ENCODE peak calls at places on chromosomes 4 and X, in eight cellular contexts. L is choroid plexus epithelial cell, A is fibroblast of mammary gland, U is neural progenitor cell, D is lower lobe of right lung, H is endothelial cell, P is SK-N-SH, T is tibial artery. J is an unnamed sample.

GRCh38 chrX:40383360-40383759 is 197.4 kb upstream of the ATP6AP2 start:
- DNase-seq in T (no peak), D (no peak), U (no peak), H (no peak), A (no peak), P (no peak), L (no peak), J (no peak)

GRCh38 chr4:17667653-17668201 is 53.3 kb downstream of the MED28 start:
- DNase-seq in D (no peak), L (no peak), P (no peak), U (no peak), T (no peak), H (no peak), A (no peak), J (no peak)

GRCh38 chrX:118847676-118848075 is 24.1 kb downstream of the ZCCHC12 start:
- DNase-seq in L (peak; percentile 62), D (no peak), H (peak; percentile 33), P (peak; percentile 61), A (peak; percentile 53), T (no peak), U (peak; percentile 69), J (no peak)

GRCh38 chr4:81913427-81913878 is 441.7 kb upstream of the RASGEF1B start:
- DNase-seq in T (no peak), A (peak; percentile 41), H (peak; percentile 66), D (peak; percentile 52), U (peak; percentile 89), L (peak; percentile 21), P (peak; percentile 46), J (no peak)

GRCh38 chrX:40061871-40062524 is 35.8 kb downstream of the BCOR start:
- DNase-seq in U (no peak), H (no peak), A (no peak), D (no peak), P (no peak), L (no peak), T (no peak), J (no peak)

GRCh38 chr4:155025762-155026457 is 182.5 kb upstream of the NPY2R start:
- DNase-seq in H (peak; percentile 71), D (peak; percentile 47), L (peak; percentile 52), A (peak; percentile 25), P (no peak), U (peak; percentile 86), T (no peak), J (no peak)

GRCh38 chr4:126004936-126005335 is 690.2 kb downstream of the FAT4 start:
- DNase-seq in A (peak; percentile 29), H (no peak), U (peak; percentile 3), P (no peak), T (no peak), D (no peak), L (peak; percentile 57), J (no peak)

GRCh38 chrX:29382811-29383210 is 795.6 kb downstream of the IL1RAPL1 start:
- DNase-seq in A (no peak), U (no peak), H (no peak), P (no peak), T (no peak), L (no peak), D (no peak), J (no peak)

GRCh38 chr4:166044871-166045270 is 171.8 kb downstream of the TLL1 start:
- DNase-seq in A (no peak), P (no peak), H (no peak), L (no peak), U (no peak), T (no peak), D (no peak), J (no peak)

GRCh38 chr4:82360298-82361177 is 13.3 kb downstream of the HNRNPD start:
- DNase-seq in D (no peak), P (peak; percentile 30), H (peak; percentile 17), U (peak; percentile 67), L (peak; percentile 51), T (no peak), A (peak; percentile 39), J (no peak)

GRCh38 chrX:97089116-97089515 is 205.4 kb downstream of the RPA4 start:
- DNase-seq in P (no peak), H (no peak), A (no peak), D (no peak), U (no peak), L (no peak), T (no peak), J (no peak)

GRCh38 chr4:99759346-99759984 is 57.2 kb upstream of the DAPP1 start:
- DNase-seq in A (no peak), P (no peak), D (no peak), H (no peak), T (no peak), L (no peak), U (no peak), J (no peak)

GRCh38 chr4:61924131-61924530 is 724.0 kb downstream of the ADGRL3 start:
- DNase-seq in P (no peak), H (no peak), D (no peak), T (no peak), U (no peak), L (peak; percentile 5), A (no peak), J (no peak)

GRCh38 chr4:76867377-76867776 is 30.6 kb downstream of the SOWAHB start:
- DNase-seq in P (no peak), H (no peak), U (no peak), T (no peak), D (no peak), A (no peak), L (no peak), J (no peak)

GRCh38 chr4:138945840-138946239 is 69.7 kb upstream of the NOCT start:
- DNase-seq in T (no peak), H (no peak), P (no peak), D (no peak), L (no peak), U (no peak), A (no peak), J (no peak)

GRCh38 chrX:101409043-101409442 is 1.0 kb downstream of the HNRNPH2 start:
- DNase-seq in U (no peak), D (no peak), P (no peak), A (no peak), T (no peak), L (no peak), H (no peak), J (no peak)

GRCh38 chr4:174256277-174256713 is 27.2 kb downstream of the FBXO8 start:
- DNase-seq in L (peak; percentile 65), H (no peak), U (no peak), D (no peak), T (no peak), A (peak; percentile 68), P (no peak), J (no peak)

GRCh38 chr4:186472948-186473347 is 82.4 kb downstream of the MTNR1A start:
- DNase-seq in T (no peak), A (peak; percentile 57), U (peak; percentile 39), H (no peak), L (peak; percentile 59), P (peak; percentile 30), D (no peak), J (no peak)

GRCh38 chrX:106780664-106781377 is 21.7 kb upstream of the TBC1D8B start:
- DNase-seq in P (no peak), H (no peak), L (no peak), T (no peak), A (no peak), U (peak; percentile 11), D (no peak), J (no peak)

GRCh38 chrX:153924149-153924861 is 1.8 kb downstream of the ARHGAP4 start:
- DNase-seq in T (peak; percentile 39), U (peak; percentile 57), L (peak; percentile 45), D (no peak), A (peak; percentile 33), P (no peak), H (no peak), J (no peak)
- TF ChIP-seq CTCF in T (peak; percentile 30), U (peak; percentile 41), L (peak; percentile 31), D (peak; percentile 22), A (peak; percentile 8), P (peak; percentile 39), H (no peak), J (no peak)

GRCh38 chr4:153651041-153651960 is 32.8 kb upstream of the TLR2 start:
- DNase-seq in P (no peak), A (peak; percentile 56), H (no peak), T (peak; percentile 72), D (peak; percentile 87), L (peak; percentile 53), U (no peak), J (no peak)

GRCh38 chr4:153651961-153652784 is 31.9 kb upstream of the TLR2 start:
- DNase-seq in D (no peak), L (peak; percentile 45), U (no peak), A (peak; percentile 77), H (no peak), T (no peak), P (no peak), J (no peak)

GRCh38 chr4:153647975-153648374 is 36.1 kb upstream of the TLR2 start:
- DNase-seq in U (no peak), P (no peak), D (no peak), L (no peak), A (no peak), H (no peak), T (no peak), J (no peak)

GRCh38 chr4:153645183-153645582 is 38.9 kb upstream of the TLR2 start:
- DNase-seq in U (no peak), T (no peak), A (peak; percentile 32), D (no peak), L (no peak), H (no peak), P (no peak), J (no peak)

GRCh38 chr4:153649572-153649991 is 34.5 kb upstream of the TLR2 start:
- DNase-seq in H (no peak), T (no peak), A (peak; percentile 59), P (no peak), L (peak; percentile 51), U (peak; percentile 67), D (no peak), J (no peak)
- TF ChIP-seq CTCF in H (no peak), T (no peak), A (peak; percentile 42), P (peak; percentile 42), L (peak; percentile 62), U (peak; percentile 67), D (no peak), J (no peak)

GRCh38 chr4:4480685-4481393 is 61.0 kb downstream of the STX18 start:
- DNase-seq in P (peak; percentile 45), U (peak; percentile 31), T (no peak), A (peak; percentile 50), L (peak; percentile 65), D (no peak), H (no peak), J (no peak)
- TF ChIP-seq CTCF in P (peak; percentile 69), U (peak; percentile 60), T (peak; percentile 6), A (peak; percentile 71), L (peak; percentile 66), D (peak; percentile 11), H (no peak), J (peak; percentile 47)

DNA sequence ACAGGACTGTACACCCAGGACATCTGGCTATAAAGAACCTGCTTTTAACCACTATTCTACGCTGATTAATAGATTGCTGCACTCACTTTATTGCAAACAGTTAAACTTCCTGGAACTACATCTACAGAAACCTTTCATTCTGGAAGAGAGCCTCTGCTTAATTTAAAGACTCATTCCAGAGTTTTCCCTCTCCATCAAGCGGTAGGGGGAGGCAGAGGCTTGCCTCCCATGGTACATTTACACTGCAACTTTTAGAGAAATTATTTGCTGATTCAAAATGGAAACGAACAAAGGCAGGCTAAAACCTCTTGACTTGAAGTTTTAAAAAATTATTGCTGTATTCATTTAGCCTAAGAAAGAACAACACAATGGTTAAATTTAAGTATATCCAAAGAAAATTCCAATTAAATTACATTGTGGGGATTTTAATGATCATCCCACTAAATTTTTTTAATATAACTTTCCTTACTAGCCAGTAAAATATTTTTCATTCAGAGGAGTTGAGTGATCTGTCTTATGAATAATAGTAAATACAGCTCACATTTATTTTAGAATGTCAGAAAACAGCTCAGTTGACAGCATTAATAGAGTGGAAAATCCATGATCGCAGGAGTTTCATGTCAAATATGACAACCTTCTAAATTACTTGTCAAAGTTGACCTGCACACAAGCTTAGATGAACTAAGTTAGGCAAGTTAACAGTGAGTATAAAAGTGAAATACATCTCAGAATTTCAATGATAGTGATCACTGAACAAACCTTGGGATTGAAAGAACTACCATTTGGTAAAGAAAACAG is 46.3 kb upstream of the PCDH10 start:
- DNase-seq in L (no peak), P (no peak), T (no peak), H (no peak), U (peak; percentile 4), D (no peak), A (no peak), J (no peak)
- TF ChIP-seq CTCF in L (peak; percentile 25), P (no peak), T (no peak), H (no peak), U (peak; percentile 30), D (no peak), A (no peak), J (no peak)

J was measured in mesothelial cell of epicardium.